ENCODE peak calls at places on chromosomes 13 and 19, in eight cellular contexts. T, Y, X, H, R, U, C and Z are unnamed samples.

GRCh38 chr13:21872795-21873194 is 201.9 kb downstream of the FGF9 start:
- DNase-seq in C (no peak), Y (no peak), H (no peak), R (no peak), T (no peak), X (no peak), U (no peak), Z (no peak)

GRCh38 chr13:34816118-34816517 is 126.0 kb upstream of the NBEA start:
- DNase-seq in T (no peak), H (no peak), R (no peak), U (no peak), C (no peak), X (no peak), Y (no peak), Z (no peak)

GRCh38 chr13:96072392-96072791 is 17.5 kb upstream of the HS6ST3 start:
- DNase-seq in R (no peak), U (no peak), T (no peak), H (no peak), X (no peak), C (no peak), Y (no peak), Z (no peak)

GRCh38 chr19:49151339-49152217 is 3.6 kb downstream of the HRC start:
- DNase-seq in H (peak; percentile 92), U (peak; percentile 44), T (peak; percentile 33), R (peak; percentile 95), Y (peak; percentile 91), X (peak; percentile 43), C (no peak), Z (no peak)

GRCh38 chr19:11356676-11357550 is 1.7 kb downstream of the PLPPR2 start:
- DNase-seq in H (no peak), Y (no peak), X (no peak), U (no peak), R (no peak), C (no peak), T (no peak), Z (no peak)

GRCh38 chr13:95535243-95535642 is 17.3 kb upstream of the CLDN10 start:
- DNase-seq in U (peak; percentile 70), T (peak; percentile 50), X (peak; percentile 21), H (no peak), R (no peak), Y (peak; percentile 89), C (peak; percentile 88), Z (no peak)

GRCh38 chr13:74825949-74826246 is 656.1 kb downstream of the TBC1D4 start:
- DNase-seq in C (no peak), H (no peak), R (no peak), U (no peak), X (no peak), Y (no peak), T (no peak), Z (no peak)

GRCh38 chr19:42024622-42025111 is 30.6 kb upstream of the ATP1A3 start:
- DNase-seq in T (peak; percentile 40), C (no peak), X (peak; percentile 66), R (no peak), Y (no peak), U (peak; percentile 35), H (no peak), Z (peak; percentile 44)

GRCh38 chr13:110425444-110425780 is 118.3 kb downstream of the COL4A2 start:
- DNase-seq in R (no peak), U (peak; percentile 89), C (peak; percentile 91), Y (no peak), X (no peak), T (no peak), H (no peak), Z (peak; percentile 91)

GRCh38 chr19:45999653-46000121 is 4.4 kb downstream of the CCDC61 start:
- DNase-seq in U (peak; percentile 38), T (peak; percentile 39), H (no peak), R (no peak), X (peak; percentile 21), Y (peak; percentile 45), C (no peak), Z (no peak)

GRCh38 chr13:95176611-95177259 is 124.5 kb downstream of the ABCC4 start:
- DNase-seq in T (peak; percentile 35), X (peak; percentile 76), U (no peak), R (no peak), Y (no peak), H (no peak), C (no peak), Z (no peak)

GRCh38 chr19:5961969-5962945 is 15.7 kb downstream of the RANBP3 start:
- DNase-seq in U (no peak), H (no peak), C (peak; percentile 62), X (peak; percentile 75), Y (no peak), T (peak; percentile 58), R (peak; percentile 69), Z (no peak)

GRCh38 chr13:20175907-20176652 is 15.2 kb upstream of the GJA3 start:
- DNase-seq in T (no peak), R (no peak), Y (no peak), X (no peak), H (no peak), U (no peak), C (no peak), Z (no peak)

GRCh38 chr13:62653371-62653770 is 1237.7 kb upstream of the PCDH20 start:
- DNase-seq in T (no peak), U (peak; percentile 1), H (no peak), X (no peak), C (no peak), R (no peak), Y (no peak), Z (no peak)

GRCh38 chr19:13022111-13022858 is 27.0 kb downstream of the NFIX start:
- DNase-seq in R (no peak), U (peak; percentile 51), X (peak; percentile 48), Y (no peak), C (peak; percentile 22), H (no peak), T (no peak), Z (no peak)

GRCh38 chr13:102045713-102046112 is 356.1 kb downstream of the FGF14 start:
- DNase-seq in C (no peak), U (no peak), Y (no peak), X (no peak), H (no peak), R (no peak), T (no peak), Z (no peak)

GRCh38 chr19:46579286-46579944 is 21.7 kb upstream of the CALM3 start:
- DNase-seq in H (no peak), C (no peak), U (no peak), Y (peak; percentile 28), R (no peak), X (no peak), T (no peak), Z (no peak)

GRCh38 chr13:39073983-39074382 is 35.7 kb downstream of the NHLRC3 start:
- DNase-seq in T (no peak), R (no peak), C (no peak), Y (no peak), H (no peak), U (no peak), X (no peak), Z (no peak)
- TF ChIP-seq CTCF in T (no peak), R (no peak), C (no peak), Y (no peak), H (no peak), U (no peak), X (no peak), Z (no peak)

DNA sequence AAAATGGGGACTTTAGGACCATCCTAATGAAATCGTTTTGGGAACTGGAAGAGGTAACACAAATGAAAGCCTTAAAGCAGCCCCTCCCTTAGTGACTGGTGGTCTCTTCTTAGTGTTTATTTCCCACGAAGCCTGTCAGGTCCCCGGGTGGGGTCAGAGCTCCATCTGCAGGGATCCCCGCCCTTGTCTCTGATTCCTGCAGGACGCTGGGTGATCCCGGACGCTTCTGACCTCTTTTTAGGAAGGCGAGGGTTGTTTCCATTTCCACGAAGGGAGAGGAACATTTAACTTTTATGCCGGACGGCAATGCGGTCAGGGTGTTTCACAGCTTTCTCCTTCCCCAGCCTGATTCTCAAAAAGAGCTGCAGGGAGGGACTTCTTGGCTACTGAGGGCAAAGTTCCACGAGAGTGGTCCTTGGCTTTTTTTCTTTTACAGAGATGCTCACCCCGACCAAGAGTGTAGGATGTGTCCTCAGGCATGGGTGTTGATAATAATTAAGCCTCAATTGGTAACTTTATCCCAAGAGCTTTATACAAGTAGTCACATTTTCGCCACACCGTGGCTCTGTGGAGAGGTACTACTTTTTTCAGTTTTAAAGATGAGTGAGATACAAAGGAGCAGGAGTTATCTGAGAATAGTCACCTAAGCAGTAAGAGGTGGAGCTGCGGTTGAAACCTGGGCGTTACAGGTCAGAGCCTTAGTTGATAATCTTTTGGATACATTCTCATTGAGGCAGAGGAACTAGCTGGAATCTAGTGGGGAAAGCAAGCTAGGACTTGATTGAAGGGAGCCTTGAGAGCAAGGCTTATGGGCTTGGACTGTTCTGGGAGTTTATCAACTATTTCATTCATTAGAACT is 813 bp downstream of the ZNF284 start:
- DNase-seq in C (no peak), H (no peak), R (no peak), X (peak; percentile 5), U (no peak), Y (no peak), T (peak; percentile 7), Z (no peak)
- H3K4me3 ChIP-seq in C (peak overlapping the region; percentile 81), H (peak overlapping the region; percentile 61), R (peak overlapping the region; percentile 11), X (peak overlapping the region; percentile 83), U (peak overlapping the region; percentile 90), Y (peak overlapping the region; percentile 55), T (peak overlapping the region; percentile 79), Z (peak overlapping the region; percentile 73)

DNA sequence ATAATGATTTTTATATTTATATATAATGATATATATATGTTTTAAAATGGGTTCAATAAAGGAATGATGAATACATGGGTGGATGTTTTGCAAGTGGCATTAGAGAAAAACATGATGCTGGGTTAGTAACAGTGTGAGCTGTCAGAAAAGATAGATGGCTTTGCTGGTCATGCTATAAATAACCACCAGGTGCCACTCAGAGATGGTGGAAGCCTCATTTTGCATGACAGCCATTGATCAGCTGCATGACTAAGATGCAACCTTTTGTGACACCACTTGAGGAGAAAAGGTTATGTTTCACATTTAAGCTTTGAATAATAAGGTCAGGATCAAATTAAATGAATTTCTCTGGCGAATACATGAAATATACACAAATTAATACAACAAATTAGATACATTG is 737.7 kb downstream of the PCDH9 start:
- DNase-seq in H (no peak), T (no peak), X (no peak), Y (peak; percentile 36), R (no peak), U (no peak), C (no peak), Z (no peak)
- TF ChIP-seq CTCF in H (no peak), T (no peak), X (peak; percentile 18), Y (peak; percentile 26), R (no peak), U (no peak), C (peak; percentile 47), Z (no peak)

GRCh38 chr13:112105244-112105681 is 38.3 kb downstream of the SOX1 start:
- DNase-seq in R (no peak), U (no peak), T (no peak), X (no peak), H (no peak), Y (no peak), C (no peak), Z (no peak)

GRCh38 chr13:112103971-112104872 is 37.3 kb downstream of the SOX1 start:
- DNase-seq in X (no peak), U (no peak), T (no peak), H (no peak), R (no peak), C (no peak), Y (no peak), Z (no peak)

GRCh38 chr13:112103260-112103843 is 36.4 kb downstream of the SOX1 start:
- DNase-seq in R (no peak), X (no peak), H (no peak), C (no peak), U (no peak), Y (no peak), T (no peak), Z (no peak)

GRCh38 chr13:112105884-112106283 is 38.9 kb downstream of the SOX1 start:
- DNase-seq in C (no peak), R (no peak), T (no peak), X (no peak), H (no peak), U (no peak), Y (no peak), Z (no peak)

GRCh38 chr13:112104873-112105234 is 37.9 kb downstream of the SOX1 start:
- DNase-seq in X (no peak), R (no peak), C (no peak), U (no peak), Y (no peak), H (no peak), T (no peak), Z (no peak)
- H3K4me3 ChIP-seq in X (no peak overlapping the region), R (no peak overlapping the region), C (no peak overlapping the region), U (no peak overlapping the region), Y (no peak overlapping the region), H (no peak overlapping the region), T (no peak overlapping the region), Z (no peak overlapping the region)